ENCODE peak calls at places on chromosomes 16 and 17, in seven cellular contexts. P is caudate nucleus, A is hippocampal formation, W is tibial nerve, U is AG09319, E is NCI-H1930, N is hypothalamus. H is an unnamed sample.

GRCh38 chr16:82655315-82655714 is 28.5 kb downstream of the CDH13 start:
- DNase-seq in P (no peak), A (no peak), W (no peak), U (no peak), E (no peak), N (no peak), H (peak)

GRCh38 chr17:65359016-65359415 is 202.4 kb downstream of the AXIN2 start:
- DNase-seq in P (no peak), A (no peak), W (no peak), U (peak), E (no peak), N (no peak), H (no peak)

GRCh38 chr17:73658821-73659220 is 14.6 kb upstream of the SDK2 start:
- DNase-seq in P (no peak), A (no peak), W (no peak), U (no peak), E (no peak), N (no peak), H (no peak)

GRCh38 chr17:47918991-47919390 is 22.4 kb upstream of the PNPO start:
- DNase-seq in P (no peak), A (no peak), W (no peak), U (no peak), E (no peak), N (no peak), H (no peak)

GRCh38 chr17:56819431-56820145 is 14.1 kb downstream of the C17orf67 start:
- DNase-seq in P (peak), A (peak), W (peak), U (no peak), E (peak), N (peak), H (peak)

GRCh38 chr17:67198131-67198530 is 46.9 kb downstream of the HELZ start:
- DNase-seq in P (no peak), A (no peak), W (no peak), U (no peak), E (no peak), N (no peak), H (no peak)

GRCh38 chr17:78709119-78709681 is 72.9 kb downstream of the CYTH1 start:
- DNase-seq in P (no peak), A (no peak), W (no peak), U (no peak), E (no peak), N (no peak), H (no peak)

GRCh38 chr17:83203073-83203471 is 123.7 kb downstream of the METRNL start:
- DNase-seq in P (no peak), A (no peak), W (peak), U (peak), E (no peak), N (no peak), H (peak)

GRCh38 chr17:14303343-14304221 is 2.7 kb downstream of the HS3ST3B1 start:
- DNase-seq in P (no peak), A (no peak), W (no peak), U (no peak), E (no peak), N (no peak), H (peak)

GRCh38 chr16:89099905-89100304 is 6.3 kb downstream of the ACSF3 start:
- DNase-seq in P (no peak), A (no peak), W (no peak), U (no peak), E (no peak), N (no peak), H (peak)

GRCh38 chr16:57098188-57098841 is 5.9 kb downstream of the CPNE2 start:
- DNase-seq in P (no peak), A (no peak), W (no peak), U (no peak), E (no peak), N (no peak), H (no peak)

GRCh38 chr16:85470873-85471272 is 142.2 kb upstream of the GSE1 start:
- DNase-seq in P (no peak), A (no peak), W (no peak), U (no peak), E (no peak), N (no peak), H (no peak)

GRCh38 chr16:49464093-49464492 is 90.5 kb downstream of the C16orf78 start:
- DNase-seq in P (no peak), A (no peak), W (no peak), U (no peak), E (no peak), N (no peak), H (no peak)

GRCh38 chr17:82383411-82383810 is 11.8 kb downstream of the UTS2R start:
- DNase-seq in P (no peak), A (no peak), W (no peak), U (no peak), E (no peak), N (no peak), H (no peak)

GRCh38 chr16:2523801-2524231 is 3.6 kb downstream of the AMDHD2 start:
- DNase-seq in P (no peak), A (no peak), W (no peak), U (no peak), E (no peak), N (no peak), H (no peak)

GRCh38 chr16:85201566-85201965 is 89.3 kb upstream of the CIBAR2 start:
- DNase-seq in P (no peak), A (no peak), W (no peak), U (no peak), E (no peak), N (no peak), H (no peak)

GRCh38 chr17:4543557-4544026 is 11.6 kb downstream of the MYBBP1A start:
- DNase-seq in P (peak), A (no peak), W (no peak), U (no peak), E (no peak), N (no peak), H (no peak)

GRCh38 chr17:66002807-66003206 is 189.1 kb downstream of the CEP112 start:
- DNase-seq in P (no peak), A (peak), W (no peak), U (no peak), E (no peak), N (no peak), H (no peak)

GRCh38 chr16:84514874-84515835 is 10.7 kb upstream of the MEAK7 start:
- DNase-seq in P (no peak), A (no peak), W (no peak), U (no peak), E (no peak), N (no peak), H (peak)

GRCh38 chr17:16878547-16879100 is 93.3 kb downstream of the TNFRSF13B start:
- DNase-seq in P (no peak), A (no peak), W (no peak), U (no peak), E (no peak), N (no peak), H (no peak)

GRCh38 chr17:31122746-31123145 is 28.0 kb downstream of the NF1 start:
- DNase-seq in P (no peak), A (no peak), W (no peak), U (no peak), E (no peak), N (no peak), H (no peak)

GRCh38 chr16:27322858-27323780 is 9.3 kb downstream of the IL4R start:
- DNase-seq in P (no peak), A (no peak), W (no peak), U (no peak), E (no peak), N (no peak), H (no peak)

GRCh38 chr17:55433629-55434422 is 12.2 kb upstream of the MMD start:
- DNase-seq in P (no peak), A (no peak), W (no peak), U (peak), E (no peak), N (no peak), H (no peak)

GRCh38 chr17:33686171-33686570 is 393.1 kb upstream of the ASIC2 start:
- DNase-seq in P (no peak), A (no peak), W (no peak), U (no peak), E (no peak), N (no peak), H (peak)

GRCh38 chr17:20206068-20206467 is 196.9 kb downstream of the SPECC1 start:
- DNase-seq in P (no peak), A (no peak), W (no peak), U (no peak), E (no peak), N (no peak), H (no peak)

GRCh38 chr17:77846531-77847085 is 111.9 kb upstream of the TNRC6C start:
- DNase-seq in P (no peak), A (no peak), W (no peak), U (no peak), E (no peak), N (no peak), H (no peak)

GRCh38 chr16:46568472-46569230 is 52.5 kb downstream of the SHCBP1 start:
- DNase-seq in P (no peak), A (no peak), W (no peak), U (no peak), E (no peak), N (no peak), H (no peak)

H was measured in activated CD4-positive, alpha-beta T cell treated with anti-CD3 and anti-CD28 coated beads, Interleukin-2, amount 10 ng/mL, durations not matched to agents 7 days and 5 days.